ENCODE peak calls at places on chromosomes 1 and 21, in eight cellular contexts. E is mammary epithelial cell, T is cardiac muscle cell, C is heart left ventricle, I is heart right ventricle, L is AG04450, Y is esophagus squamous epithelium, W is stomach. O is an unnamed sample. For H3K9me3 and H3K27me3, the result is how much of the 10 kb centered on the place peaks cover.

GRCh38 chr1:19765623-19766022 is 34.1 kb downstream of the TMCO4 start:
- DNase-seq in E (peak), T (peak), C (no peak), I (no peak), L (peak), Y (no peak), W (no peak), O (no peak)

GRCh38 chr1:234373064-234373937 is at the start of gene COA6:
- DNase-seq in E (peak), T (peak), C (peak), I (peak), L (peak), Y (peak), W (peak), O (peak)

GRCh38 chr1:29624747-29625420 is 388.6 kb downstream of the PTPRU start:
- DNase-seq in E (no peak), T (no peak), C (no peak), I (no peak), L (no peak), Y (no peak), W (no peak), O (no peak)

GRCh38 chr1:20033396-20033795 is 36.6 kb upstream of the PLA2G5 start:
- DNase-seq in E (peak), T (no peak), C (no peak), I (no peak), L (no peak), Y (no peak), W (no peak), O (no peak)

GRCh38 chr1:8027748-8028631 is 1.9 kb upstream of the ERRFI1 start:
- DNase-seq in E (peak), T (peak), C (no peak), I (no peak), L (no peak), Y (no peak), W (no peak), O (no peak)

GRCh38 chr1:74964508-74964907 is 169.7 kb upstream of the LHX8 start:
- DNase-seq in E (peak), T (peak), C (peak), I (no peak), L (no peak), Y (no peak), W (peak), O (no peak)

GRCh38 chr1:26418865-26419349 is 8.3 kb downstream of the LIN28A start:
- DNase-seq in E (no peak), T (peak), C (no peak), I (no peak), L (no peak), Y (no peak), W (no peak), O (no peak)

GRCh38 chr1:34711936-34712688 is 42.7 kb upstream of the GJB5 start:
- DNase-seq in E (no peak), T (no peak), C (no peak), I (no peak), L (no peak), Y (no peak), W (no peak), O (no peak)

GRCh38 chr21:42496839-42497202 is 797 bp upstream of the RSPH1 start:
- DNase-seq in E (no peak), T (peak), C (peak), I (peak), L (no peak), Y (no peak), W (no peak), O (no peak)

GRCh38 chr1:32068891-32069590 is 3.7 kb upstream of the TMEM39B start:
- DNase-seq in E (peak), T (peak), C (no peak), I (no peak), L (no peak), Y (no peak), W (no peak), O (no peak)

GRCh38 chr21:46307625-46308024 is 16.0 kb downstream of the C21orf58 start:
- DNase-seq in E (peak), T (no peak), C (no peak), I (no peak), L (no peak), Y (no peak), W (no peak), O (no peak)

GRCh38 chr1:109277434-109278204 is 5.3 kb downstream of the PSRC1 start:
- DNase-seq in E (peak), T (peak), C (peak), I (peak), L (no peak), Y (peak), W (peak), O (peak)

GRCh38 chr1:235599536-235599935 is 50.0 kb downstream of the GNG4 start:
- DNase-seq in E (no peak), T (no peak), C (no peak), I (no peak), L (no peak), Y (no peak), W (no peak), O (no peak)

GRCh38 chr1:20666804-20667203 is 5.6 kb upstream of the DDOST start:
- DNase-seq in E (peak), T (no peak), C (no peak), I (no peak), L (no peak), Y (no peak), W (no peak), O (no peak)

GRCh38 chr1:97202481-97202880 is 480.9 kb downstream of the PTBP2 start:
- DNase-seq in E (peak), T (no peak), C (no peak), I (no peak), L (no peak), Y (no peak), W (no peak), O (no peak)

GRCh38 chr21:17819114-17819877 is at the start of gene C21orf91:
- DNase-seq in E (peak), T (peak), C (peak), I (peak), L (peak), Y (peak), W (peak), O (peak)

GRCh38 chr1:204076891-204077290 is 4.0 kb downstream of the SOX13 start:
- DNase-seq in E (no peak), T (no peak), C (no peak), I (no peak), L (no peak), Y (no peak), W (no peak), O (no peak)

GRCh38 chr1:2135425-2135824 is 59.1 kb downstream of the FAAP20 start:
- DNase-seq in E (peak), T (peak), C (peak), I (peak), L (no peak), Y (no peak), W (peak), O (no peak)

GRCh38 chr1:119773711-119774241 is 5.1 kb upstream of the HMGCS2 start:
- DNase-seq in E (no peak), T (peak), C (no peak), I (no peak), L (no peak), Y (no peak), W (no peak), O (no peak)

GRCh38 chr21:38894899-38895298 is 89.2 kb downstream of the ETS2 start:
- DNase-seq in E (no peak), T (no peak), C (no peak), I (no peak), L (no peak), Y (no peak), W (no peak), O (no peak)

GRCh38 chr1:231590453-231591198 is 36.0 kb upstream of the DISC1 start:
- DNase-seq in E (peak), T (peak), C (peak), I (peak), L (peak), Y (no peak), W (peak), O (peak)

GRCh38 chr1:107640207-107640606 is 324.8 kb downstream of the VAV3 start:
- DNase-seq in E (no peak), T (no peak), C (no peak), I (no peak), L (no peak), Y (no peak), W (no peak), O (no peak)

GRCh38 chr1:243313635-243314536 is 58.0 kb downstream of the SDCCAG8 start:
- DNase-seq in E (no peak), T (peak), C (no peak), I (no peak), L (no peak), Y (no peak), W (no peak), O (no peak)

GRCh38 chr1:228810855-228811654 is 75.8 kb downstream of the RHOU start:
- DNase-seq in E (no peak), T (no peak), C (no peak), I (no peak), L (no peak), Y (no peak), W (no peak), O (no peak)

GRCh38 chr1:59393211-59394180 is 96.6 kb downstream of the FGGY start:
- DNase-seq in E (no peak), T (peak), C (peak), I (peak), L (peak), Y (no peak), W (peak), O (no peak)

GRCh38 chr1:6547301-6547700 is 7.0 kb downstream of the NOL9 start:
- DNase-seq in E (peak), T (no peak), C (no peak), I (no peak), L (no peak), Y (no peak), W (no peak), O (no peak)

GRCh38 chr1:6546326-6546725 is 8.0 kb downstream of the NOL9 start:
- DNase-seq in E (no peak), T (no peak), C (no peak), I (peak), L (no peak), Y (no peak), W (no peak), O (no peak)

GRCh38 chr1:6544831-6545230 is 9.5 kb downstream of the NOL9 start:
- DNase-seq in E (peak), T (no peak), C (no peak), I (no peak), L (no peak), Y (no peak), W (no peak), O (no peak)

DNA sequence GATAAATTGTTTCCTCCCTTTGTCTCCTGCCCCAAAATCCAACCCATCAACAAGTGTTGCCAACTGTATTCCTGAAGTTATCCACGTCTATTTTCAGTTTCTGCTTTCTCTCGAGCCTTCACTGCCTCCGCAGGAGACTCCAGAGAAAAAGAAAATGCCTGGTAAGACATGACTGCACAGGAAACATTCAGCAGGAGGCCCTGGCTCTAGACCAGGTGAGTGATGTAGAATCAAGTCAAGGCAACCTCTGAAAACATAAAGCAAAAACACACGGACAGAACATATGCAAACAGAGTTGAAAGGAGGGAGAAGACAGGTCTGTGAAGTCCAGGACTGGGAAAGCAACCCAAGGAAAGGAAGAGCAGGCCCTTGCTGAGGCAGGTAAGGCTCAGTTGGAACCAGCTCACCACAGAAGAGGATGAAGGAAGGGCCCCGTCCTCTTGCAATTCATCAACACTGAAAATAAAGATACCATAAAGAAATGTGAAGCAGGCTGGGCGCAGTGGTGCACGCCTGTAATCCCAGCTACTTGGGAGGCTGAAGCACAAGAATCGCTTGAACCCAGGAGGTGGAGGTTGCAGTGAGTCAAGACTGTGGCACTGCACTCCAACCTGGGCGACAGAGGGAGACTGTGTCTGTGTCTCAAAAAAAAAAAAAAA is 8.9 kb downstream of the NOL9 start:
- DNase-seq in E (peak), T (no peak), C (no peak), I (no peak), L (no peak), Y (no peak), W (no peak), O (no peak)
- H3K27ac ChIP-seq in E (peak), T (no peak), C (no peak), I (peak), L (peak), Y (peak), W (no peak), O (peak)

DNA sequence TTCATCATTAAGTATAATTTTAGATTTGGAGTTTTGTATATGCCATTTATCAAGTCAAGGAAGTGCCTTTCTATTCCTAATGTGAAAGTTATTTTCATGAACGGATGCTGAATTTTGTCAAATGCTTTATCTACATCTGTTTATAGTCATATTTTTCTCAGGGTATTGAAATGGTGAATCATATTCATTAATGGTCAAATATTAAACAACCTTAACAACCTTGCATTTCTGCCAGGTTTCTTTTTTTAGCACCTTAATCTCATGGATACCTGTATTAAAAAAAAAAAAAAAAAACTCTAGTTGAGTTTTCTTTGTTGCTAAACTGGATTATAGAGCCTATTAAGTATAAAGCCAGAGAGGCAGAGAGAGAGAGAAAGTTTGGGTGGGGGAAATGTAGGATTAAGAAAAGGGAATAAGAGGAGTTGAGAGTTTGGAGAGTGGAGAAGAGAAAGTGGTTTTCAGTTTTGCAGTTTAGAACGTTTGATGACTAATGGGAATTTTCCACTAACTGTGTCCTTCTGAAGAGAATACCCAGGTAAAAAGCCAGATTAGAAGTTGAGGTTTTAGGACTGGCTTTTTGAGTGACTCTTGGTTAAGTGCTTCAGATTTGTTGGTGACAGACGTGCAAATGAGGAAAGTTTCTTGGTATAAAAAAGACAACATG is 305.0 kb downstream of the HLX start:
- DNase-seq in E (no peak), T (no peak), C (no peak), I (no peak), L (no peak), Y (no peak), W (no peak), O (no peak)
- H3K9me3 ChIP-seq in E (under half), T (under half), C (under half), I (under half), L (under half), Y (under half), W (under half), O (under half)

GRCh38 chr1:11373029-11373964 is 100.3 kb downstream of the UBIAD1 start:
- DNase-seq in E (no peak), T (no peak), C (no peak), I (no peak), L (no peak), Y (no peak), W (no peak), O (no peak)

GRCh38 chr1:11374079-11374747 is 101.2 kb downstream of the UBIAD1 start:
- DNase-seq in E (no peak), T (no peak), C (no peak), I (no peak), L (no peak), Y (no peak), W (no peak), O (no peak)

GRCh38 chr1:11374748-11375110 is 101.7 kb downstream of the UBIAD1 start:
- DNase-seq in E (no peak), T (no peak), C (no peak), I (no peak), L (no peak), Y (no peak), W (no peak), O (no peak)

GRCh38 chr1:11380500-11380899 is 98.5 kb upstream of the DISP3 start:
- DNase-seq in E (no peak), T (no peak), C (no peak), I (no peak), L (no peak), Y (no peak), W (no peak), O (no peak)

DNA sequence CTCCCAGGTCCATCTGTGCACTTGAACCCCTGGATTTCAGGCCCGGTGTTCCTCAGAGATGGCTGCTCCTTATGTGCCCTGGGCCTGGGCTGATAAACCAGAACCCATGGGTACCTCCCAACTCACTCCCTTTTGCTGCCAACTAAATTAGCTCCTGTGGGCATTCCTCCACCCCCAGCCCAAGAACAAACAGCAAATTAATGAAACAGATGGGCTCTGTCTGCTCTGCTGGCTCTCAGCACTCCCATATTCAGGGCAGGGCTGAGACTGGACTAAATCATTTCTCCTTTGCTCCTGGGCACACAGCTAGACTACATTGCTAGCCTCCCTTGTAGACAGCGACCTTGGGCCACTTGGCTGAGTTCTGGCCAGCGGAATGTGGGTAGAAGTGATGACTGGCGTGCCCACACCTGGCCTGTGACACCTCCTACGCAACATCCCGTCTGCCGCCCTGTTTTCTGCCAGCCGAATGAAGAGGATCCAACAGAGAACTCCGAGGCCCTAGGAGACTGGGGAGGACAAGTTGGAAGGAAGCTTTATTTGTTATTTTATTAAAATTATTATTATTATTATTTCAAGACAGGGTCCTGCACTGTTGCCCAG is 101.9 kb upstream of the DISP3 start:
- DNase-seq in E (no peak), T (no peak), C (no peak), I (no peak), L (no peak), Y (no peak), W (no peak), O (no peak)
- H3K27me3 ChIP-seq in E (under half), T (under half), C (under half), I (under half), L (under half), Y (under half), W (under half), O (under half)

GRCh38 chr1:37691497-37692077 is 729 bp upstream of the CDCA8 start:
- DNase-seq in E (peak), T (peak), C (peak), I (peak), L (no peak), Y (no peak), W (peak), O (no peak)
- H3K27ac ChIP-seq in E (peak), T (peak), C (no peak), I (peak), L (peak), Y (peak), W (peak), O (peak)

GRCh38 chr21:27045281-27045985 is 78.5 kb upstream of the ADAMTS5 start:
- DNase-seq in E (no peak), T (no peak), C (no peak), I (no peak), L (no peak), Y (no peak), W (no peak), O (no peak)
- H3K9me3 ChIP-seq in E (under half), T (under half), C (under half), I (under half), L (under half), Y (under half), W (under half), O (under half)

GRCh38 chr1:18458751-18459133 is 22.0 kb upstream of the KLHDC7A start:
- DNase-seq in E (no peak), T (no peak), C (no peak), I (no peak), L (no peak), Y (no peak), W (no peak), O (no peak)

GRCh38 chr1:18461656-18462055 is 19.1 kb upstream of the KLHDC7A start:
- DNase-seq in E (no peak), T (no peak), C (no peak), I (no peak), L (no peak), Y (no peak), W (peak), O (no peak)

GRCh38 chr1:18463063-18463462 is 17.7 kb upstream of the KLHDC7A start:
- DNase-seq in E (no peak), T (no peak), C (no peak), I (no peak), L (no peak), Y (no peak), W (no peak), O (no peak)

GRCh38 chr1:18452550-18452949 is 28.2 kb upstream of the KLHDC7A start:
- DNase-seq in E (no peak), T (peak), C (no peak), I (no peak), L (no peak), Y (no peak), W (no peak), O (no peak)

GRCh38 chr1:18458133-18458750 is 22.5 kb upstream of the KLHDC7A start:
- DNase-seq in E (no peak), T (no peak), C (no peak), I (no peak), L (no peak), Y (no peak), W (no peak), O (no peak)
- H3K27me3 ChIP-seq in E (under half), T (under half), C (under half), I (half or more), L (under half), Y (half or more), W (under half), O (under half)

DNA sequence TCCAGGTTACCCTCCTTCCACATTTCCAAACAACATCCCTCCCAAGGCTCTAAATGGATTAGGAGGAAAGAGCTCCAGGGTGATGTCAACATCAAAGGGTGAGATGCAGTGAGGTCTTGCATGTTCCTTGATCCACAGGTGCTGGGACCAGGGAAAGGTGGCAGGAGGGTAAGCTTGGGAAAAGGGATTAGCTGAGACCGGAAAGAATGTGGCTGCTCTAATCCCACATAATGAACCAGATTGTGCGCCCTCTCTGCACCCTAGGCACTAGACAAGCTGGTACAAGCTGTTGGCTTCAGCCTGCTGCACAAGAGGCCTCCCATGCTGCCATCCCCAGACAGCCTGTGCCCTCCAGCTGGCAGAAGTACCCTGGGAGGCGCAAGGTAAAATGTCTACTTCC is 34.9 kb downstream of the PLXNA2 start:
- DNase-seq in E (peak), T (no peak), C (no peak), I (no peak), L (no peak), Y (no peak), W (no peak), O (no peak)
- H3K27ac ChIP-seq in E (peak), T (no peak), C (no peak), I (peak), L (no peak), Y (peak), W (peak), O (no peak)